ENCODE peak calls at places on chromosomes 13 and 19, in six cellular contexts. W is IMR-90, G is A549, M is SK-N-SH, B is H1, H is WTC11. E is an unnamed sample.
A peak's percentile ranks its signal among the peaks of the same experiment; 100 is the strongest.

GRCh38 chr19:1374250-1374577 is 9.5 kb upstream of the NDUFS7 start:
- DNase-seq in W (no peak), G (no peak), M (no peak), B (no peak), H (no peak), E (peak; percentile 73)

GRCh38 chr19:6108721-6109633 is 1.3 kb downstream of the RFX2 start:
- DNase-seq in W (peak; percentile 66), G (no peak), M (peak; percentile 61), B (peak; percentile 54), H (peak; percentile 36), E (no peak)

GRCh38 chr19:48603001-48603400 is 3.5 kb upstream of the SPACA4 start:
- DNase-seq in W (no peak), G (no peak), M (no peak), B (no peak), H (no peak), E (no peak)

GRCh38 chr19:12797141-12797587 is 4.4 kb downstream of the PRDX2 start:
- DNase-seq in W (no peak), G (no peak), M (no peak), B (no peak), H (no peak), E (no peak)

GRCh38 chr13:45595968-45596367 is 19.6 kb downstream of the ERICH6B start:
- DNase-seq in W (no peak), G (no peak), M (no peak), B (no peak), H (no peak), E (no peak)

GRCh38 chr19:51386882-51387520 is 773 bp downstream of the LIM2 start:
- DNase-seq in W (no peak), G (no peak), M (no peak), B (no peak), H (no peak), E (no peak)

GRCh38 chr13:99484405-99484981 is 16.8 kb upstream of the TM9SF2 start:
- DNase-seq in W (peak; percentile 77), G (no peak), M (no peak), B (no peak), H (no peak), E (no peak)

GRCh38 chr19:44904426-44904994 is 1.1 kb upstream of the APOE start:
- DNase-seq in W (no peak), G (no peak), M (peak; percentile 59), B (peak; percentile 81), H (peak; percentile 67), E (peak; percentile 34)

GRCh38 chr19:1172353-1173159 is 1.5 kb downstream of the SBNO2 start:
- DNase-seq in W (peak; percentile 48), G (no peak), M (peak; percentile 64), B (no peak), H (peak; percentile 18), E (no peak)

GRCh38 chr19:54189020-54189667 is at the start of gene MBOAT7:
- DNase-seq in W (no peak), G (no peak), M (no peak), B (no peak), H (no peak), E (no peak)

GRCh38 chr13:113907637-113908617 is 44.1 kb upstream of the GAS6 start:
- DNase-seq in W (peak; percentile 97), G (no peak), M (no peak), B (no peak), H (no peak), E (no peak)

GRCh38 chr13:80337706-80338105 is 3.2 kb downstream of the SPRY2 start:
- DNase-seq in W (no peak), G (no peak), M (no peak), B (no peak), H (no peak), E (no peak)

GRCh38 chr19:13417054-13417453 is 89.2 kb downstream of the CACNA1A start:
- DNase-seq in W (no peak), G (no peak), M (no peak), B (no peak), H (no peak), E (peak; percentile 3)

GRCh38 chr19:46730595-46730994 is 13.7 kb upstream of the PRKD2 start:
- DNase-seq in W (no peak), G (no peak), M (no peak), B (no peak), H (no peak), E (no peak)

GRCh38 chr19:45179063-45179847 is 671 bp downstream of the BLOC1S3 start:
- DNase-seq in W (peak; percentile 17), G (no peak), M (peak; percentile 66), B (no peak), H (no peak), E (no peak)

GRCh38 chr19:42421101-42421500 is 6.1 kb downstream of the LIPE start:
- DNase-seq in W (no peak), G (no peak), M (no peak), B (no peak), H (no peak), E (no peak)

GRCh38 chr13:104567114-104567513 is 1500.9 kb upstream of the SLC10A2 start:
- DNase-seq in W (no peak), G (no peak), M (peak; percentile 4), B (no peak), H (no peak), E (no peak)

GRCh38 chr19:17719730-17720486 is 628 bp downstream of the MAP1S start:
- DNase-seq in W (no peak), G (no peak), M (peak; percentile 79), B (no peak), H (no peak), E (no peak)

GRCh38 chr19:31334101-31334848 is 15.0 kb downstream of the TSHZ3 start:
- DNase-seq in W (peak; percentile 74), G (no peak), M (no peak), B (no peak), H (no peak), E (no peak)

GRCh38 chr13:112688560-112689497 is 1.0 kb upstream of the ATP11A start:
- DNase-seq in W (no peak), G (no peak), M (no peak), B (peak; percentile 65), H (peak; percentile 10), E (peak; percentile 24)

GRCh38 chr13:109166807-109167206 is 537.4 kb downstream of the MYO16 start:
- DNase-seq in W (no peak), G (no peak), M (no peak), B (no peak), H (no peak), E (no peak)

GRCh38 chr13:94063096-94063495 is 416.4 kb downstream of the DCT start:
- DNase-seq in W (peak; percentile 85), G (no peak), M (no peak), B (no peak), H (no peak), E (no peak)

GRCh38 chr19:18385675-18386542 is at the start of gene GDF15:
- DNase-seq in W (peak; percentile 87), G (peak; percentile 87), M (peak; percentile 76), B (peak; percentile 90), H (peak; percentile 90), E (peak; percentile 95)

DNA sequence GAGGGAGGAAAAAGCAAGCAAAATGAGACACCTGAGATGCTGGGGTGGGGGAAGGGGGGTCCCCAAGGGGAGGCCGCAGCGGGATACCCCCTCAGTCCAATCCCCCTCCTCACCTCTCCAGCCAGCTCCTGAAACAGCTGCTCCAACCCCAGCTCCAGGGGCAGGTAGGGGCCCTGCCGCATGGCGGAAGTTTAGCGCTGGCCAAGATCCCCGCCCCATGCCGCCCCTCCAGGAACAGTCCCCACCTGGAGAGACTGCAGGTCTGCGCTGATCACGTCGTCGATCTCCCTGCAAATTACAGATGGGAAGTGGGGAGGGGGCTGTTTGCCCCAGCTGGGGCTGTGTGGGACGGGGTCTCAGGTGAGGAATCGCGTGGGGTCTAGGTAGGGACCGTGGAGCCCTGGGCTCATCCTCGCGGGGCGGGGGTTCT is 9.0 kb downstream of the CAPN12 start:
- DNase-seq in W (no peak), G (peak; percentile 69), M (peak; percentile 81), B (peak; percentile 82), H (peak; percentile 70), E (no peak)
- TF ChIP-seq USF2 in W (no peak), G (no peak), M (no peak), B (no peak), H (no peak), E (no peak)

DNA sequence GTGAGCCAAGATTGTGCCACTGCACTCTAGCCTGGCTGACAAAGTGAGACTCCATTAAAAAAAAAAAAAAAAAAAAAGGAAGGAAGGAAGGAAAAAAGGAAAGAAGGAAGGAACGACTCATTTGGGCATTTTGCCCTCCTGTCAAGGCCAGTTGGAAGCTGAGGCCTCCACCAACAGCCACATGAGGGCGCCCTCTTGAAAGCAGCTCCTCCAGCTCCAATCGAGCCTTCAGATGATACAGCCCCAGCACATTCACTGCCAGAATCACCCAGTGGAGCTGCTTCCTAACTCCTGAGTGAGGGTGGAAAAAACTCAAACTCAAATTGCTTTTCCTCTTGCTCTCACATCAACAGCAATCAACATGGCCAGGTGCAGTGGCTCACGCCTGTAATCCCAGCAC is 40.9 kb downstream of the GNG7 start:
- DNase-seq in W (no peak), G (no peak), M (no peak), B (no peak), H (peak; percentile 46), E (no peak)
- TF ChIP-seq USF2 in W (no peak), G (no peak), M (no peak), B (no peak), H (no peak), E (no peak)

GRCh38 chr13:36421447-36421846 is 10.8 kb upstream of the CCNA1 start:
- DNase-seq in W (no peak), G (no peak), M (no peak), B (no peak), H (no peak), E (no peak)

GRCh38 chr13:36420437-36420891 is 11.8 kb upstream of the CCNA1 start:
- DNase-seq in W (peak; percentile 59), G (peak; percentile 53), M (peak; percentile 79), B (peak; percentile 87), H (peak; percentile 79), E (peak; percentile 61)

GRCh38 chr13:36414461-36414860 is 17.8 kb upstream of the CCNA1 start:
- DNase-seq in W (no peak), G (no peak), M (no peak), B (no peak), H (no peak), E (no peak)

GRCh38 chr13:36417328-36417727 is 15.0 kb upstream of the CCNA1 start:
- DNase-seq in W (no peak), G (no peak), M (no peak), B (no peak), H (no peak), E (no peak)

GRCh38 chr13:36418022-36418805 is 14.1 kb upstream of the CCNA1 start:
- DNase-seq in W (peak; percentile 58), G (no peak), M (no peak), B (no peak), H (no peak), E (no peak)
- TF ChIP-seq USF2 in W (no peak), G (no peak), M (no peak), B (no peak), H (no peak), E (no peak)

DNA sequence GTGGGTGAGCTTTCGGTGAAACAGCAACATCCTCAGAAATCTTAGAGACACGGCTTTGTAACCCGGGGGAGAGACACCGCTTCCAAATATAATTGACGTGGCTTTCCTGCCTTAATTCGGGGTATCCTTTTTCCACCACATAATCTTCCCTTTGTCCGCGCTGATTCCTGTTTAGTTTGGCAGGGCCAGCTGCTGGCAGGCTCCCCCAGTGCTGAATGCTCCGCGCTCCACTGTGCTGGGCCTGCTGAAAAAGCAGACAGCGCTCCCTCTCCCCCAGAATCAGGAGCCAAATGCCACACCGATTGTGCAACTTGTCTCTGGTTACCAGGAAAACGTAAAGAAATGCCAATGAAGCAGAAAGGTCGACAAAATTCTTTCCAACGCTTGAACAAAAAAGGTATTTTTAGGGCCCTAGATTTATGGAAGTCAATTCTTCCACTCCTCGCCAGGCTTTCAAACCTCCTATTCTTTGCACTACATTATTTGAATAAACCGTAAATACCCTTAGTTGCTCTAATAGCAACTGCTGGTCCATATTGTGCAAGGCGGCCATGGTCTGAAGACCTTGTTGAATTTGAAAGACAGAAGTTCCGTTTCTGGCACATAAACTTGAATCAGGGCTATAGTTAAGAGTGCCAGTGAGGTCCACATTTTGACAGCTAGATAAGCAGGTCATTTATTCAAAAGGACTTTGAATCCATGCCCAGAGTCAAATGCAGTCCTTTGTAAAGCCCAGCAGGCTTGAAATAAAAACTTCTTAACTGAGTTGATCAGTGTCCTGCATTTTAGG is 206.7 kb upstream of the RFC3 start:
- DNase-seq in W (peak; percentile 64), G (no peak), M (no peak), B (no peak), H (no peak), E (peak; percentile 83)
- TF ChIP-seq USF2 in W (no peak), G (no peak), M (no peak), B (no peak), H (no peak), E (no peak)

E was measured in HepG2.